ENCODE peak calls at places on chromosomes 1 and 21, in six cellular contexts. X, U, T, R, D and A are unnamed samples.

GRCh38 chr1:74504125-74505065 is 8.0 kb downstream of the LRRC53 start:
- DNase-seq in X (peak; percentile 44), U (peak; percentile 50), T (peak; percentile 20), R (peak; percentile 52), D (peak; percentile 34), A (peak; percentile 37)

GRCh38 chr1:80447533-80447932 is 1353.2 kb upstream of the ADGRL2 start:
- DNase-seq in X (peak; percentile 4), U (no peak), T (no peak), R (no peak), D (no peak), A (no peak)

GRCh38 chr1:111082421-111083192 is 57.3 kb downstream of the DRAM2 start:
- DNase-seq in X (peak; percentile 37), U (peak; percentile 71), T (no peak), R (no peak), D (no peak), A (peak; percentile 18)

GRCh38 chr21:42231761-42232160 is 12.8 kb downstream of the ABCG1 start:
- DNase-seq in X (no peak), U (no peak), T (no peak), R (no peak), D (no peak), A (no peak)

GRCh38 chr1:231702804-231703203 is 76.2 kb downstream of the DISC1 start:
- DNase-seq in X (peak; percentile 81), U (peak; percentile 65), T (no peak), R (no peak), D (no peak), A (peak; percentile 56)

GRCh38 chr1:31111290-31111951 is 45.9 kb upstream of the PUM1 start:
- DNase-seq in X (peak; percentile 64), U (peak; percentile 34), T (no peak), R (no peak), D (peak; percentile 68), A (peak; percentile 63)

GRCh38 chr1:206646504-206646903 is 11.2 kb downstream of the DYRK3 start:
- DNase-seq in X (no peak), U (no peak), T (no peak), R (no peak), D (no peak), A (no peak)

GRCh38 chr1:245153645-245154428 is 948 bp upstream of the KIF26B start:
- DNase-seq in X (peak; percentile 36), U (no peak), T (no peak), R (no peak), D (peak; percentile 19), A (peak; percentile 36)

GRCh38 chr1:158196461-158196860 is 15.8 kb downstream of the CD1D start:
- DNase-seq in X (no peak), U (no peak), T (no peak), R (no peak), D (no peak), A (no peak)

GRCh38 chr1:7406641-7407546 is 364.2 kb upstream of the VAMP3 start:
- DNase-seq in X (no peak), U (no peak), T (no peak), R (peak; percentile 34), D (peak; percentile 10), A (no peak)

GRCh38 chr1:29655145-29655544 is 418.8 kb downstream of the PTPRU start:
- DNase-seq in X (no peak), U (no peak), T (no peak), R (no peak), D (peak; percentile 1), A (no peak)

GRCh38 chr1:6352138-6352563 is 41.4 kb downstream of the ACOT7 start:
- DNase-seq in X (peak; percentile 16), U (no peak), T (no peak), R (no peak), D (peak; percentile 73), A (no peak)

GRCh38 chr1:31798433-31799195 is 17.2 kb downstream of the SPOCD1 start:
- DNase-seq in X (peak; percentile 92), U (peak; percentile 90), T (no peak), R (no peak), D (no peak), A (peak; percentile 91)

GRCh38 chr1:42720868-42721267 is 19.2 kb downstream of the CLDN19 start:
- DNase-seq in X (no peak), U (no peak), T (no peak), R (no peak), D (no peak), A (no peak)

GRCh38 chr1:18320051-18320450 is 160.7 kb upstream of the KLHDC7A start:
- DNase-seq in X (no peak), U (no peak), T (no peak), R (no peak), D (no peak), A (no peak)

GRCh38 chr1:94323311-94324167 is 86.2 kb upstream of the ARHGAP29 start:
- DNase-seq in X (peak; percentile 21), U (no peak), T (no peak), R (no peak), D (no peak), A (no peak)

GRCh38 chr1:211258310-211258755 is 833 bp upstream of the RCOR3 start:
- DNase-seq in X (peak; percentile 81), U (peak; percentile 60), T (peak; percentile 83), R (peak; percentile 64), D (peak; percentile 79), A (peak; percentile 66)

GRCh38 chr1:3323021-3323790 is 131.3 kb upstream of the ARHGEF16 start:
- DNase-seq in X (peak; percentile 23), U (no peak), T (no peak), R (no peak), D (peak; percentile 74), A (no peak)

GRCh38 chr1:210635108-210635507 is 306.4 kb downstream of the HHAT start:
- DNase-seq in X (no peak), U (no peak), T (no peak), R (no peak), D (no peak), A (no peak)

GRCh38 chr1:69055223-69055622 is 512.5 kb upstream of the LRRC7 start:
- DNase-seq in X (peak; percentile 13), U (peak; percentile 5), T (no peak), R (no peak), D (no peak), A (no peak)

GRCh38 chr1:207077470-207078377 is 10.9 kb upstream of the C4BPB start:
- DNase-seq in X (peak; percentile 57), U (peak; percentile 77), T (peak; percentile 63), R (peak; percentile 75), D (peak; percentile 89), A (peak; percentile 82)

GRCh38 chr21:43645414-43645891 is 13.8 kb downstream of the HSF2BP start:
- DNase-seq in X (peak; percentile 78), U (peak; percentile 82), T (peak; percentile 57), R (peak; percentile 56), D (peak; percentile 70), A (peak; percentile 97)

GRCh38 chr1:204946640-204947039 is 76.0 kb downstream of the NFASC start:
- DNase-seq in X (no peak), U (no peak), T (no peak), R (no peak), D (no peak), A (no peak)

GRCh38 chr21:44517175-44517899 is 22.7 kb downstream of the KRTAP10-1 start:
- DNase-seq in X (peak; percentile 3), U (peak; percentile 29), T (no peak), R (peak; percentile 61), D (no peak), A (no peak)

GRCh38 chr21:43956667-43957030 is 55.5 kb upstream of the TRAPPC10 start:
- DNase-seq in X (peak; percentile 58), U (peak; percentile 55), T (no peak), R (no peak), D (no peak), A (peak; percentile 34)

GRCh38 chr1:8439015-8439702 is 121.2 kb downstream of the SLC45A1 start:
- DNase-seq in X (peak; percentile 87), U (peak; percentile 88), T (peak; percentile 73), R (peak; percentile 79), D (peak; percentile 74), A (peak; percentile 86)

GRCh38 chr1:154862927-154863701 is 7.0 kb downstream of the KCNN3 start:
- DNase-seq in X (no peak), U (no peak), T (no peak), R (peak; percentile 25), D (no peak), A (no peak)

GRCh38 chr1:154863702-154864174 is 6.3 kb downstream of the KCNN3 start:
- DNase-seq in X (peak; percentile 69), U (peak; percentile 75), T (no peak), R (peak; percentile 83), D (no peak), A (peak; percentile 14)

GRCh38 chr1:154865442-154866256 is 4.4 kb downstream of the KCNN3 start:
- DNase-seq in X (no peak), U (no peak), T (no peak), R (peak; percentile 80), D (no peak), A (no peak)

GRCh38 chr1:154866257-154866994 is 3.7 kb downstream of the KCNN3 start:
- DNase-seq in X (peak; percentile 46), U (peak; percentile 44), T (no peak), R (peak; percentile 47), D (no peak), A (no peak)

GRCh38 chr1:154864189-154864985 is 5.7 kb downstream of the KCNN3 start:
- DNase-seq in X (no peak), U (no peak), T (no peak), R (peak; percentile 75), D (no peak), A (no peak)
- H3K4me3 ChIP-seq in X (no peak overlapping the region), U (no peak overlapping the region), T (no peak overlapping the region), R (peak overlapping the region; percentile 59), D (no peak overlapping the region), A (no peak overlapping the region)

GRCh38 chr1:71979947-71980346 is 302.4 kb downstream of the NEGR1 start:
- DNase-seq in X (no peak), U (no peak), T (no peak), R (no peak), D (no peak), A (no peak)
- TF ChIP-seq CTCF in X (no peak), U (no peak), T (no peak), R (no peak), D (no peak), A (no peak)

DNA sequence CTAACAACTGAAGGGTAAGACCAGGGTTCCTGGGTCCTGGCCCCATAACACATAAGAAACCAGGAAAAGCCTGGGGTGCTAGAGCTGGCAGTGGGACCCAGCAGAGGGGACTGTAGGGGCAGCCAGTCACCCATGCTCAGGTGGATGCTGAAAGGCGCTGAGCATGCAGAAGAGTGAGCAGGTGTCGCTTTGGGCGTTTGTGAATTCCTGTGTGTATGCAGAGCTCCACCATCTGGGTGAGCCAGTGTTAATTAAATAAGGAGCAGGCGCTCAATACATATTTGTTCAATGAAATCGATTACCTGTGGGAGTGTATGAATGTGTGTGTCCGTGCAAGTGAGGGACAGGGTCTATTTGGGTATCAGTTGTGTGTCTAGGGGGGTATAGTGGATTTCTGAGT is 499 bp downstream of the C1QA start:
- DNase-seq in X (no peak), U (no peak), T (no peak), R (no peak), D (no peak), A (no peak)
- H3K4me3 ChIP-seq in X (no peak overlapping the region), U (no peak overlapping the region), T (no peak overlapping the region), R (no peak overlapping the region), D (peak overlapping the region; percentile 9), A (no peak overlapping the region)

GRCh38 chr1:218344814-218345672 is at the start of gene TGFB2:
- DNase-seq in X (peak; percentile 94), U (peak; percentile 85), T (peak; percentile 66), R (no peak), D (peak; percentile 31), A (peak; percentile 89)
- TF ChIP-seq CTCF in X (peak; percentile 29), U (no peak), T (no peak), R (no peak), D (no peak), A (no peak)

DNA sequence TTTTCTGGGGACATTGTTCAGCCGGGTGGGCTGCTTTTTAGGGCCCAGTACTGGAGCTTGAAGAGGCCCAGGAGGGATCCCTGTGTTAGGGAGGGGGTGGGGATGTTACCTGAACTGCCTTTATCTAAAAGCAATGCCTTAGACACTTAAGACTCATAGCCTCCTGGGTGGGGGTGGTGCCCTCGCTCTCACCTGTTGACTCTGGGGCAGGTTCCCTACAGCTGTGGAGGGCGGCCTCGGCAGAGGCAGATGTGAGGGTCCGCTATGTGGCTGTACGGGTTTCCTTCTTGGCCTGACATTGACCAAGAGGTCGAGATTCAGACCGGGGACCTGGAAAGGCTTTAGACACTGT is 724 bp downstream of the INAVA start:
- DNase-seq in X (no peak), U (no peak), T (no peak), R (no peak), D (no peak), A (no peak)
- H3K4me3 ChIP-seq in X (no peak overlapping the region), U (no peak overlapping the region), T (no peak overlapping the region), R (no peak overlapping the region), D (peak overlapping the region; percentile 56), A (no peak overlapping the region)